ENCODE peak calls at places on chromosomes 6 and 20, in eight cellular contexts. Y is effector memory CD4-positive, alpha-beta T cell; G is NCI-H345; T is NT2/D1; S is GOT3; B is activated T-cell treated with anti-CD3 and anti-CD28 coated beads, Interleukin-2, amount 50 U/mL, for 72 hours; M is endothelial cell; A is NCI-H1105 treated with DMSO at 0.1 percent for 48 hours. N is an unnamed sample.

GRCh38 chr6:53979468-53980067 is 131.7 kb upstream of the MLIP start:
- DNase-seq in M (peak; percentile 28), Y (no peak), G (peak; percentile 2), T (no peak), S (no peak), A (peak; percentile 58), B (peak; percentile 1), N (peak; percentile 80)

GRCh38 chr6:169960003-169960344 is 208.6 kb downstream of the ERMARD start:
- DNase-seq in B (no peak), S (no peak), T (no peak), Y (no peak), A (no peak), G (no peak), M (no peak), N (no peak)

GRCh38 chr6:6547111-6547879 is 41.2 kb upstream of the LY86 start:
- DNase-seq in T (peak; percentile 74), Y (peak; percentile 59), G (peak; percentile 59), A (peak; percentile 82), S (peak; percentile 5), B (peak; percentile 81), M (peak; percentile 92), N (peak; percentile 92)

GRCh38 chr20:48398506-48399449 is 429.0 kb downstream of the PREX1 start:
- DNase-seq in Y (no peak), M (no peak), A (no peak), S (no peak), B (no peak), G (no peak), T (no peak), N (no peak)

GRCh38 chr6:12309070-12309469 is 18.9 kb downstream of the EDN1 start:
- DNase-seq in S (no peak), G (no peak), A (no peak), T (no peak), B (no peak), M (no peak), Y (no peak), N (no peak)

GRCh38 chr6:33147807-33148666 is 44.2 kb downstream of the COL11A2 start:
- DNase-seq in B (no peak), T (peak; percentile 28), A (peak; percentile 44), G (peak; percentile 27), M (no peak), S (no peak), Y (no peak), N (peak; percentile 62)

GRCh38 chr6:27157461-27158315 is 89.8 kb upstream of the PRSS16 start:
- DNase-seq in M (peak; percentile 60), B (peak; percentile 83), G (peak; percentile 79), Y (peak; percentile 77), T (no peak), S (no peak), A (peak; percentile 79), N (peak; percentile 81)

GRCh38 chr20:18692453-18692852 is 104.6 kb downstream of the DTD1 start:
- DNase-seq in S (no peak), G (no peak), Y (no peak), M (no peak), A (no peak), T (no peak), B (no peak), N (no peak)

GRCh38 chr20:48733296-48733790 is 94.5 kb downstream of the PREX1 start:
- DNase-seq in S (no peak), A (no peak), G (no peak), M (no peak), Y (no peak), B (no peak), T (no peak), N (peak; percentile 30)

GRCh38 chr20:11917663-11918062 is at the start of gene BTBD3:
- DNase-seq in S (no peak), A (peak; percentile 89), B (no peak), M (no peak), T (no peak), Y (no peak), G (peak; percentile 93), N (no peak)

GRCh38 chr20:34907616-34908469 is 31.4 kb downstream of the ACSS2 start:
- DNase-seq in A (peak; percentile 67), Y (no peak), M (peak; percentile 9), T (no peak), G (peak; percentile 75), B (no peak), S (peak; percentile 27), N (peak; percentile 65)

GRCh38 chr6:131761061-131761761 is 46.6 kb upstream of the ENPP1 start:
- DNase-seq in Y (no peak), T (no peak), G (no peak), S (no peak), M (no peak), A (no peak), B (no peak), N (no peak)

GRCh38 chr6:79421707-79422484 is 115.3 kb downstream of the LCA5 start:
- DNase-seq in M (no peak), Y (no peak), B (no peak), S (no peak), A (peak; percentile 93), G (peak; percentile 91), T (no peak), N (no peak)

GRCh38 chr20:40689943-40690835 is 1.2 kb upstream of the MAFB start:
- DNase-seq in M (peak; percentile 94), A (peak; percentile 81), S (peak; percentile 78), T (peak; percentile 83), G (peak; percentile 92), Y (no peak), B (peak; percentile 84), N (peak; percentile 45)

N was measured in Kasumi-1.